ENCODE peak calls at places on chromosome 6, in eight cellular contexts. One of them, this sample, is unnamed.

GRCh38 chr6:137917518-137917917 is 50.5 kb downstream of the TNFAIP3 start:
- DNase-seq in uterus: no peak
- DNase-seq in transverse colon: no peak
- DNase-seq in adrenal gland: no peak
- DNase-seq in HCT116: no peak
- DNase-seq in body of pancreas: no peak
- DNase-seq in sigmoid colon: no peak
- DNase-seq in suprapubic skin: no peak
- DNase-seq in this sample: no peak

GRCh38 chr6:11139051-11139960 is 27.8 kb upstream of the ERVFRD-1 start:
- DNase-seq in suprapubic skin: no peak
- DNase-seq in uterus: no peak
- DNase-seq in adrenal gland: no peak
- DNase-seq in body of pancreas: no peak
- DNase-seq in HCT116: no peak
- DNase-seq in transverse colon: no peak
- DNase-seq in sigmoid colon: no peak
- DNase-seq in this sample: no peak

GRCh38 chr6:107114872-107115694 is at the start of gene BEND3:
- DNase-seq in sigmoid colon: peak
- DNase-seq in transverse colon: peak
- DNase-seq in body of pancreas: peak
- DNase-seq in suprapubic skin: no peak
- DNase-seq in adrenal gland: peak
- DNase-seq in uterus: peak
- DNase-seq in HCT116: no peak
- DNase-seq in this sample: peak

GRCh38 chr6:25010917-25011625 is 75.3 kb upstream of the RIPOR2 start:
- DNase-seq in body of pancreas: no peak
- DNase-seq in transverse colon: no peak
- DNase-seq in HCT116: no peak
- DNase-seq in sigmoid colon: no peak
- DNase-seq in adrenal gland: no peak
- DNase-seq in uterus: no peak
- DNase-seq in suprapubic skin: no peak
- DNase-seq in this sample: no peak

GRCh38 chr6:159061805-159062563 is 17.2 kb upstream of the TAGAP start:
- DNase-seq in sigmoid colon: no peak
- DNase-seq in uterus: no peak
- DNase-seq in suprapubic skin: no peak
- DNase-seq in body of pancreas: no peak
- DNase-seq in adrenal gland: no peak
- DNase-seq in HCT116: no peak
- DNase-seq in transverse colon: no peak
- DNase-seq in this sample: no peak

GRCh38 chr6:13953061-13953705 is 28.4 kb downstream of the RNF182 start:
- DNase-seq in uterus: no peak
- DNase-seq in HCT116: peak
- DNase-seq in adrenal gland: no peak
- DNase-seq in sigmoid colon: no peak
- DNase-seq in suprapubic skin: no peak
- DNase-seq in transverse colon: no peak
- DNase-seq in body of pancreas: no peak
- DNase-seq in this sample: no peak

GRCh38 chr6:28922841-28923317 is 906 bp downstream of the TRIM27 start:
- DNase-seq in body of pancreas: peak
- DNase-seq in transverse colon: peak
- DNase-seq in HCT116: no peak
- DNase-seq in sigmoid colon: no peak
- DNase-seq in suprapubic skin: no peak
- DNase-seq in uterus: no peak
- DNase-seq in adrenal gland: peak
- DNase-seq in this sample: peak

GRCh38 chr6:108127826-108128225 is 38.0 kb upstream of the NR2E1 start:
- DNase-seq in suprapubic skin: no peak
- DNase-seq in adrenal gland: no peak
- DNase-seq in HCT116: no peak
- DNase-seq in transverse colon: no peak
- DNase-seq in uterus: no peak
- DNase-seq in body of pancreas: peak
- DNase-seq in sigmoid colon: no peak
- DNase-seq in this sample: peak

GRCh38 chr6:89411269-89412070 is 603 bp downstream of the RRAGD start:
- DNase-seq in HCT116: no peak
- DNase-seq in uterus: peak
- DNase-seq in adrenal gland: peak
- DNase-seq in transverse colon: peak
- DNase-seq in sigmoid colon: peak
- DNase-seq in body of pancreas: peak
- DNase-seq in suprapubic skin: peak
- DNase-seq in this sample: no peak

GRCh38 chr6:34992353-34992752 is 103.3 kb downstream of the ANKS1A start:
- DNase-seq in suprapubic skin: no peak
- DNase-seq in HCT116: no peak
- DNase-seq in uterus: no peak
- DNase-seq in transverse colon: no peak
- DNase-seq in adrenal gland: no peak
- DNase-seq in body of pancreas: no peak
- DNase-seq in sigmoid colon: no peak
- DNase-seq in this sample: no peak

GRCh38 chr6:138004423-138005287 is 102.6 kb downstream of the PERP start:
- DNase-seq in sigmoid colon: no peak
- DNase-seq in uterus: no peak
- DNase-seq in body of pancreas: no peak
- DNase-seq in HCT116: peak
- DNase-seq in transverse colon: no peak
- DNase-seq in adrenal gland: no peak
- DNase-seq in suprapubic skin: no peak
- DNase-seq in this sample: no peak

GRCh38 chr6:37819802-37820712 is 530 bp downstream of the ZFAND3 start:
- DNase-seq in HCT116: peak
- DNase-seq in adrenal gland: peak
- DNase-seq in uterus: peak
- DNase-seq in sigmoid colon: peak
- DNase-seq in suprapubic skin: peak
- DNase-seq in body of pancreas: peak
- DNase-seq in transverse colon: peak
- DNase-seq in this sample: peak

GRCh38 chr6:5995705-5996686 is 10.7 kb downstream of the NRN1 start:
- DNase-seq in HCT116: no peak
- DNase-seq in sigmoid colon: peak
- DNase-seq in uterus: peak
- DNase-seq in body of pancreas: peak
- DNase-seq in transverse colon: peak
- DNase-seq in suprapubic skin: peak
- DNase-seq in adrenal gland: peak
- DNase-seq in this sample: no peak

GRCh38 chr6:105993341-105993740 is 92.8 kb upstream of the PRDM1 start:
- DNase-seq in sigmoid colon: no peak
- DNase-seq in adrenal gland: no peak
- DNase-seq in HCT116: no peak
- DNase-seq in suprapubic skin: no peak
- DNase-seq in body of pancreas: no peak
- DNase-seq in transverse colon: no peak
- DNase-seq in uterus: no peak
- DNase-seq in this sample: no peak

GRCh38 chr6:105993769-105994521 is 92.2 kb upstream of the PRDM1 start:
- DNase-seq in adrenal gland: no peak
- DNase-seq in uterus: peak
- DNase-seq in sigmoid colon: no peak
- DNase-seq in HCT116: no peak
- DNase-seq in body of pancreas: peak
- DNase-seq in transverse colon: peak
- DNase-seq in suprapubic skin: no peak
- DNase-seq in this sample: no peak

GRCh38 chr6:105995403-105995699 is 90.8 kb upstream of the PRDM1 start:
- DNase-seq in body of pancreas: no peak
- DNase-seq in sigmoid colon: no peak
- DNase-seq in HCT116: no peak
- DNase-seq in suprapubic skin: no peak
- DNase-seq in uterus: no peak
- DNase-seq in adrenal gland: no peak
- DNase-seq in transverse colon: no peak
- DNase-seq in this sample: no peak

GRCh38 chr6:105992315-105992961 is 93.7 kb upstream of the PRDM1 start:
- DNase-seq in adrenal gland: peak
- DNase-seq in suprapubic skin: peak
- DNase-seq in sigmoid colon: peak
- DNase-seq in HCT116: no peak
- DNase-seq in body of pancreas: peak
- DNase-seq in uterus: peak
- DNase-seq in transverse colon: peak
- DNase-seq in this sample: peak

DNA sequence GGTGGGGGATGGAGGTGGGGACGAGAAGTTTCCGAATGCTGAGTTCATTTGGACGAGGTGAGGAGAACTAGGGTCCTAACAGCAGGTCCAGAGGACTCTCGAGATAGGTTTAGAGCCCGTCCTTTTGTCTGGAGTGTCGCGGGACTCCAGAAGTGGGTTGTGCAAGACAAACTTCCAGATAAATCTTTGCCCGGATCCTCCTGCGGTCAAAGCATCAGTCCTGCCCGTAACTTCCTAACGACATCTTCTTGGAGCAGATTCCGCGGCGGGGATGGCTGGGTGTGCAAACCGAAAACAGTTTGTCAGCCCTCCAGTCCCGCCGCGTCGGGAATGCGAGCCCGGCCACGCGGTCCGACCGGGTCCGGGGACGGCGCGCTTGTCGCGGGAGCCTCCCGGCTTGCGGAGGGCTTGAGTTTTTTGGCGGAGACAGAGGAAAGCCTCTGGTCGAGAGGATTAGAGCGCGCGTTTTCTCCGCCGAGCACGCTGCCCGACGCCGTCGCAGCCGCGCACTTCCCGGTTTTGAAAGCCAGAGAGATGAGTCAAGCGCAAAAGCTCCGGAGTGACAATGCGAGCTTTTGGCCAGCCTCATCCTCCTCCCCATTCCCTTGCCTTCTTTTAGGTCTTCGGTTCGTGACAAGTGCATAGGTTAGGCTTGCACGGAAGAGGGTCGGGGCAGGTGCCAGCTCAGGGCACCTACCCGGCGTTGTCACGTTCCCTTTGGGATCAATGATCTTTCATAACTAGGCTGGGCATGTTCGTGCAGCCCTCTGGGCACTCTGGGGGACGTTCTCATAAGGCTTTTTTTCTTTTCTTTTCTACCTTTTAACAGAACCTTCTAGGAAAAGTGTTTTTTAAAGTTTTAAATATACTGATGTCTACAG is 91.4 kb upstream of the PRDM1 start:
- DNase-seq in sigmoid colon: peak
- DNase-seq in suprapubic skin: peak
- DNase-seq in HCT116: peak
- DNase-seq in body of pancreas: peak
- DNase-seq in adrenal gland: peak
- DNase-seq in uterus: peak
- DNase-seq in transverse colon: peak
- DNase-seq in this sample: peak
- H3K27ac ChIP-seq in sigmoid colon: peak
- H3K27ac ChIP-seq in suprapubic skin: peak
- H3K27ac ChIP-seq in HCT116: no peak
- H3K27ac ChIP-seq in body of pancreas: peak
- H3K27ac ChIP-seq in adrenal gland: peak
- H3K27ac ChIP-seq in uterus: peak
- H3K27ac ChIP-seq in transverse colon: peak
- H3K27ac ChIP-seq in this sample: peak

DNA sequence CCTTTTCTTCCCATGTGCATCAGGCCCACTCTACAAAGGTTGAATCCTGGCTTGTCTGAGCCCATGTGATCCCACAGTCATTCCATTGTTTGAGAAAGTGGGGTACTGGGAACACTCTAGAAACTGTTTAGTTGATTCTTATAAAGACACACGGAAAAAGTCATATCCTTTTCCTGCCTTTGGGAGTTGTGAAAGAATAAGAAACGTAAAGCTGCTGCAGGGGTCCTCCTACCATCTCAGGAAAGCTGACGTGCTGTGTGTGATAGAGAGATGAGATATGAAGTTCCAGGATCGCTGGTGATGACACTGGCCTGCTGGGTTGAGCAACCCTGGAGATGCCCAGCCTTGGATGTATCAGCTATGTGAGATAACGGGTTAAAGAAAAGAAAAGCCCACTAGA is 21.3 kb upstream of the HLA-DRB5 start:
- DNase-seq in suprapubic skin: no peak
- DNase-seq in HCT116: no peak
- DNase-seq in body of pancreas: no peak
- DNase-seq in adrenal gland: no peak
- DNase-seq in sigmoid colon: no peak
- DNase-seq in transverse colon: no peak
- DNase-seq in uterus: no peak
- DNase-seq in this sample: no peak
- TF ChIP-seq POLR2A in suprapubic skin: no peak
- TF ChIP-seq POLR2A in HCT116: no peak
- TF ChIP-seq POLR2A in body of pancreas: no peak
- TF ChIP-seq POLR2A in adrenal gland: no peak
- TF ChIP-seq POLR2A in sigmoid colon: no peak
- TF ChIP-seq POLR2A in transverse colon: no peak
- TF ChIP-seq POLR2A in uterus: no peak
- TF ChIP-seq POLR2A in this sample: no peak

DNA sequence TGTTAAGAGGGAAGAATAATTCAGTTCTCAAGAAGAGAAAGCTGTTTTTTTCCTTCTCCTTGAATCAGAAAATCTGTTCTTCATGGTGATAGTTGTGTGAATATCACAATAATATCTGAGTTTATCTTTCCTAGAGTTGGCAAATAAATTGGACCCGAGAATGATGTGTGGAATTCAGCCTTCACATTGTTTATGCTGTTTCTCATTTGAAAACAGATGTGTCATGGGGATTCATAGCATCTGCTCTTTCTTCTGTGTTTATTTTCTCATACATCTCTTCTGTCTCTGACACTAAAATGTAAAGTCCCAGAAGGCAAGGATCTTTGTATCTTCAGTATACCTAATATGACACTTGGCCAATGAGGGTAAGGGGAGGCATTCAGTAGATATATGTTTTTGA is 103.6 kb upstream of the SGK1 start:
- DNase-seq in transverse colon: no peak
- DNase-seq in adrenal gland: no peak
- DNase-seq in sigmoid colon: no peak
- DNase-seq in uterus: no peak
- DNase-seq in HCT116: no peak
- DNase-seq in body of pancreas: no peak
- DNase-seq in suprapubic skin: no peak
- DNase-seq in this sample: no peak
- H3K27ac ChIP-seq in transverse colon: no peak
- H3K27ac ChIP-seq in adrenal gland: no peak
- H3K27ac ChIP-seq in sigmoid colon: no peak
- H3K27ac ChIP-seq in uterus: no peak
- H3K27ac ChIP-seq in HCT116: no peak
- H3K27ac ChIP-seq in body of pancreas: no peak
- H3K27ac ChIP-seq in suprapubic skin: no peak
- H3K27ac ChIP-seq in this sample: no peak

DNA sequence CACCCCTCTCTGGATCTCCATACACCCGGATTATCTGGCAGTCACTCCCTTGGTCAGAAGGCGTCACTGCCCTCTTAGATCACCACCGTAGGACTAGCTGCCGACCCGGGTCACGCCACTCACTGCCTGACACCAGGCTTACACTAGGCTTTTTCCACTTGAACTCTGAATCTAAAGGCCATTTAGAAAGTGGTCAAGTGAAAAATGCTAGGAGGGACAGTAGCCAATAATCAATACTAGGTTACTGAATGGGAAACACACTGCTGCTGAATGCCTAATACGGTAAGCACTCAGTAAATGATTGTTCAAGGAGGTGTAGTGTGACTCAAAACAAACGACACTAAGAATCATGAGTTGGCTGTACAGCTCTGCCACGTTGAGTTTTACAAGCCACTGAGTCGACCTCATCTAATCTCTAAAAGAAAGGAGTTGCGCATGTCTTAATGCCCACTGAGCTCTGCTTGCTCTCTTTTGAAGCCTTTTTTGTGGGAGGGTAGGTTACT is 740 bp upstream of the IBTK start:
- DNase-seq in HCT116: peak
- DNase-seq in uterus: no peak
- DNase-seq in suprapubic skin: no peak
- DNase-seq in adrenal gland: no peak
- DNase-seq in transverse colon: peak
- DNase-seq in body of pancreas: peak
- DNase-seq in sigmoid colon: no peak
- DNase-seq in this sample: peak
- TF ChIP-seq POLR2A in HCT116: no peak
- TF ChIP-seq POLR2A in uterus: no peak
- TF ChIP-seq POLR2A in suprapubic skin: no peak
- TF ChIP-seq POLR2A in adrenal gland: no peak
- TF ChIP-seq POLR2A in transverse colon: peak
- TF ChIP-seq POLR2A in body of pancreas: no peak
- TF ChIP-seq POLR2A in sigmoid colon: no peak
- TF ChIP-seq POLR2A in this sample: peak